ENCODE peak calls at places on chromosomes 4 and X, in five cellular contexts. S, I, Q, V and Y are unnamed samples.

GRCh38 chrX:66676990-66677389 is 38.1 kb upstream of the EDA2R start:
- DNase-seq in S (no peak), V (no peak), I (no peak), Q (no peak), Y (no peak)

GRCh38 chrX:475926-476723 is 89.4 kb upstream of the PPP2R3B start:
- DNase-seq in S (no peak), Q (no peak), V (no peak), I (no peak), Y (no peak)

GRCh38 chr4:82567444-82567843 is 5.7 kb upstream of the TMEM150C start:
- DNase-seq in I (no peak), V (no peak), Q (no peak), S (no peak), Y (no peak)

GRCh38 chr4:168856312-168856711 is 153.7 kb downstream of the CBR4 start:
- DNase-seq in S (no peak), V (no peak), Q (no peak), I (no peak), Y (no peak)

GRCh38 chrX:56812515-56813105 is 83.6 kb downstream of the NBDY start:
- DNase-seq in I (no peak), V (no peak), S (no peak), Q (no peak), Y (no peak)

GRCh38 chrX:9988762-9989161 is 21.6 kb downstream of the CLDN34 start:
- DNase-seq in Q (no peak), I (no peak), S (no peak), V (no peak), Y (no peak)

GRCh38 chr4:818106-818921 is 7.6 kb downstream of the CPLX1 start:
- DNase-seq in Q (no peak), S (no peak), V (no peak), I (no peak), Y (no peak)

GRCh38 chr4:138217567-138217966 is 24.6 kb downstream of the SLC7A11 start:
- DNase-seq in Q (peak; percentile 31), V (no peak), I (no peak), S (no peak), Y (no peak)

GRCh38 chr4:154503598-154503997 is 12.0 kb upstream of the DCHS2 start:
- DNase-seq in Q (no peak), V (peak; percentile 37), I (no peak), S (no peak), Y (no peak)

GRCh38 chr4:100984901-100985300 is 362.4 kb downstream of the PPP3CA start:
- DNase-seq in I (no peak), V (no peak), Q (no peak), S (no peak), Y (no peak)

GRCh38 chrX:16610121-16610565 is 39.8 kb upstream of the S100G start:
- DNase-seq in Q (no peak), I (no peak), S (no peak), V (no peak), Y (no peak)

GRCh38 chrX:10039821-10040793 is 72.9 kb downstream of the CLDN34 start:
- DNase-seq in I (no peak), S (no peak), V (peak; percentile 41), Q (no peak), Y (no peak)

GRCh38 chr4:22515145-22515887 is 550 bp downstream of the ADGRA3 start:
- DNase-seq in I (no peak), S (peak; percentile 83), Q (peak; percentile 75), V (peak; percentile 86), Y (peak; percentile 68)

GRCh38 chr4:74933562-74934015 is 673 bp downstream of the PARM1 start:
- DNase-seq in S (peak; percentile 51), V (no peak), I (peak; percentile 18), Q (peak; percentile 27), Y (peak; percentile 18)

GRCh38 chr4:53781614-53782467 is 190.6 kb upstream of the LNX1 start:
- DNase-seq in S (no peak), V (peak; percentile 66), Q (no peak), I (no peak), Y (no peak)

GRCh38 chr4:183722738-183723560 is 63.9 kb downstream of the TRAPPC11 start:
- DNase-seq in Q (peak; percentile 68), V (no peak), I (peak; percentile 64), S (peak; percentile 78), Y (peak; percentile 45)

GRCh38 chr4:188722911-188723310 is 583.7 kb downstream of the TRIML1 start:
- DNase-seq in Q (no peak), S (no peak), I (no peak), V (no peak), Y (no peak)

GRCh38 chr4:183960021-183960420 is 54.9 kb downstream of the STOX2 start:
- DNase-seq in S (peak; percentile 91), I (no peak), V (no peak), Q (peak; percentile 70), Y (peak; percentile 48)

GRCh38 chrX:39311646-39312045 is 510.4 kb downstream of the MID1IP1 start:
- DNase-seq in Q (no peak), S (no peak), I (no peak), V (no peak), Y (no peak)

GRCh38 chr4:158809611-158810486 is 41.0 kb downstream of the FNIP2 start:
- DNase-seq in V (no peak), I (no peak), Q (no peak), S (peak; percentile 56), Y (no peak)

GRCh38 chrX:78945186-78945912 is at the start of gene P2RY10:
- DNase-seq in Q (no peak), I (peak; percentile 69), S (no peak), V (no peak), Y (no peak)

GRCh38 chr4:80566203-80566872 is 230.8 kb downstream of the CFAP299 start:
- DNase-seq in S (no peak), Q (no peak), V (no peak), I (no peak), Y (no peak)

GRCh38 chrX:74923942-74924448 is 1.3 kb downstream of the NEXMIF start:
- DNase-seq in V (no peak), I (peak; percentile 17), S (peak; percentile 16), Q (peak; percentile 22), Y (peak; percentile 17)

GRCh38 chrX:10467793-10468192 is 152.6 kb downstream of the MID1 start:
- DNase-seq in V (no peak), I (no peak), Q (no peak), S (no peak), Y (no peak)

GRCh38 chrX:118199997-118200396 is 83.4 kb upstream of the KLHL13 start:
- DNase-seq in S (peak; percentile 57), I (no peak), Q (no peak), V (no peak), Y (no peak)

GRCh38 chrX:24996096-24996709 is 19.6 kb downstream of the ARX start:
- DNase-seq in I (no peak), S (no peak), Q (no peak), V (no peak), Y (no peak)

GRCh38 chr4:42561031-42561430 is 95.9 kb downstream of the ATP8A1 start:
- DNase-seq in I (no peak), V (no peak), S (no peak), Q (no peak), Y (no peak)

GRCh38 chrX:73683236-73683859 is 120.4 kb downstream of the CHIC1 start:
- DNase-seq in V (no peak), I (no peak), Q (no peak), S (no peak), Y (no peak)

GRCh38 chr4:106594291-106594952 is 225.8 kb upstream of the GIMD1 start:
- DNase-seq in Q (no peak), S (no peak), V (no peak), I (no peak), Y (no peak)

GRCh38 chr4:8107146-8107657 is 51.4 kb downstream of the ABLIM2 start:
- DNase-seq in S (no peak), V (no peak), Q (no peak), I (no peak), Y (no peak)

GRCh38 chr4:8236141-8236919 is 33.2 kb upstream of the HTRA3 start:
- DNase-seq in S (no peak), I (no peak), V (no peak), Q (no peak), Y (no peak)

GRCh38 chrX:136525738-136526606 is 6.0 kb upstream of the VGLL1 start:
- DNase-seq in Q (peak; percentile 79), S (peak; percentile 62), I (peak; percentile 17), V (no peak), Y (peak; percentile 81)

GRCh38 chr4:26061248-26061986 is 147.4 kb downstream of the SMIM20 start:
- DNase-seq in I (no peak), S (peak; percentile 35), V (peak; percentile 6), Q (no peak), Y (no peak)

DNA sequence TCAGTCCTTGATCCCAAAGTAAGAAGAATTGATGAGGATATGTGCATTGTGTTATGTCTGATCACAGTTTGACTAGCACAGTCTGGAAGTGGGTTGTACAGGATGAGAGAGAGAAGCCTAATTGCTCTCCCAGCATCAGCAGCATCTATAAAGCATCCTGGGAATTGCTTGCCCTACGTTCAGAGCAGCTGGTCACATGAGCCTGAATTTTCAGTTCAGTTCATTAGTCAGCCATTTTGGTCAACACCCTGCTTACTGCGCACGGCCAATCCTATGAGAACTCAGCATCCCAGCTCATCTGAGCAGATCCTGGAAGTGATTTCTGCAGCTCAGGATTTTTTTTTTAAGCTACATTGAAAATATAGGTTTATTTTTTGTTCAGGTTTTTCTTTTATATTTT is at the start of gene RUFY3:
- DNase-seq in Q (peak; percentile 56), S (peak; percentile 40), V (no peak), I (no peak), Y (peak; percentile 69)
- TF ChIP-seq POLR2A in Q (no peak), S (no peak), V (no peak), I (no peak), Y (no peak)

GRCh38 chr4:150130953-150131352 is 52.7 kb downstream of the DCLK2 start:
- DNase-seq in S (no peak), Q (no peak), V (no peak), I (no peak), Y (no peak)
- H3K4me1 ChIP-seq in S (peaks cover 8% of the 10 kb centered on the region), Q (peaks cover 3% of the 10 kb centered on the region), V (no peaks in the 10 kb centered on the region), I (no peaks in the 10 kb centered on the region), Y (no peaks in the 10 kb centered on the region)

GRCh38 chrX:112644713-112645112 is 35.0 kb downstream of the LHFPL1 start:
- DNase-seq in I (no peak), V (no peak), Q (no peak), S (no peak), Y (no peak)

GRCh38 chrX:112642349-112642748 is 37.4 kb downstream of the LHFPL1 start:
- DNase-seq in I (no peak), V (peak; percentile 11), S (peak; percentile 24), Q (peak; percentile 26), Y (peak; percentile 16)

GRCh38 chrX:112643721-112644120 is 36.0 kb downstream of the LHFPL1 start:
- DNase-seq in V (no peak), I (no peak), Q (no peak), S (no peak), Y (no peak)

GRCh38 chrX:112646651-112647050 is 33.1 kb downstream of the LHFPL1 start:
- DNase-seq in V (no peak), I (no peak), S (no peak), Q (no peak), Y (no peak)

DNA sequence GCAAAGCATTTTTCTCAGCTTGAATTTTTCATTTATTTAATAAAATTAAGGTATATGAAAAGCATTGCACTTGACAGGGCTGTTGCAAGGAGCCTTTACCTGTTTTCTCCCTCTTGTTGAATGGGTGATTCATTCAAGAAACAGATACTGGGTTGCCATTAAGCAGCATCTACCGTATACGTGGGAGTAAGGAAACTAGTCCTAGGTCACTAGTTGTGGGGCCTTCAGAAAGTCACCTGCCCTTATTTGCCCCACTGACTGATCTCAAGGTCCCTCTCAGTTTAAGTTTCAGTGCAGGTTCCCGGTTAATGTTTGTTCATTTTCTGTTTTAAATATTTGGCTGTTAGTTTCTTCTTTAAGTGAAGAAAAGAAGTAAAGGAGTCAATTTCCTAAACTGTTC is 34.0 kb downstream of the LHFPL1 start:
- DNase-seq in V (no peak), S (no peak), I (no peak), Q (no peak), Y (no peak)
- TF ChIP-seq CTCF in V (no peak), S (no peak), I (no peak), Q (no peak), Y (no peak)

GRCh38 chrX:107678957-107679740 is 50.8 kb downstream of the PRPS1 start:
- DNase-seq in I (peak; percentile 88), Q (peak; percentile 88), V (no peak), S (peak; percentile 76), Y (peak; percentile 79)
- TF ChIP-seq POLR2A in I (no peak), Q (no peak), V (no peak), S (peak; percentile 28), Y (peak; percentile 46)